ENCODE peak calls at places on chromosomes 7 and 10, in five cellular contexts. One of them, this sample, is unnamed.

GRCh38 chr10:92757720-92758119 is 68.0 kb downstream of the HHEX start:
- DNase-seq in activated T-cell treated with anti-CD3 and anti-CD28 coated beads for 1 hour: no peak
- DNase-seq in GM04503: no peak
- DNase-seq in CD8-positive, alpha-beta memory T cell: no peak
- DNase-seq in mucosa of descending colon: no peak
- DNase-seq in this sample: no peak

GRCh38 chr10:73887038-73888015 is 13.0 kb upstream of the CAMK2G start:
- DNase-seq in CD8-positive, alpha-beta memory T cell: no peak
- DNase-seq in activated T-cell treated with anti-CD3 and anti-CD28 coated beads for 1 hour: no peak
- DNase-seq in GM04503: peak; percentile 79
- DNase-seq in mucosa of descending colon: peak; percentile 59
- DNase-seq in this sample: peak; percentile 83

GRCh38 chr10:43419997-43420368 is 11.0 kb upstream of the HNRNPF start:
- DNase-seq in GM04503: no peak
- DNase-seq in activated T-cell treated with anti-CD3 and anti-CD28 coated beads for 1 hour: no peak
- DNase-seq in CD8-positive, alpha-beta memory T cell: no peak
- DNase-seq in mucosa of descending colon: no peak
- DNase-seq in this sample: no peak

GRCh38 chr7:55539380-55539779 is 32.9 kb downstream of the VOPP1 start:
- DNase-seq in activated T-cell treated with anti-CD3 and anti-CD28 coated beads for 1 hour: no peak
- DNase-seq in CD8-positive, alpha-beta memory T cell: no peak
- DNase-seq in mucosa of descending colon: no peak
- DNase-seq in GM04503: no peak
- DNase-seq in this sample: no peak

GRCh38 chr7:82985144-82985802 is 177.4 kb downstream of the PCLO start:
- DNase-seq in CD8-positive, alpha-beta memory T cell: no peak
- DNase-seq in mucosa of descending colon: no peak
- DNase-seq in GM04503: no peak
- DNase-seq in activated T-cell treated with anti-CD3 and anti-CD28 coated beads for 1 hour: no peak
- DNase-seq in this sample: no peak

GRCh38 chr10:129120441-129120840 is 346.6 kb upstream of the MGMT start:
- DNase-seq in CD8-positive, alpha-beta memory T cell: no peak
- DNase-seq in GM04503: no peak
- DNase-seq in mucosa of descending colon: no peak
- DNase-seq in activated T-cell treated with anti-CD3 and anti-CD28 coated beads for 1 hour: no peak
- DNase-seq in this sample: no peak

GRCh38 chr7:129024125-129024524 is 30.8 kb downstream of the TNPO3 start:
- DNase-seq in mucosa of descending colon: no peak
- DNase-seq in GM04503: no peak
- DNase-seq in activated T-cell treated with anti-CD3 and anti-CD28 coated beads for 1 hour: no peak
- DNase-seq in CD8-positive, alpha-beta memory T cell: no peak
- DNase-seq in this sample: no peak

GRCh38 chr10:36423821-36424248 is 701.6 kb upstream of the ANKRD30A start:
- DNase-seq in CD8-positive, alpha-beta memory T cell: no peak
- DNase-seq in GM04503: no peak
- DNase-seq in mucosa of descending colon: no peak
- DNase-seq in activated T-cell treated with anti-CD3 and anti-CD28 coated beads for 1 hour: no peak
- DNase-seq in this sample: no peak

GRCh38 chr10:60663850-60664249 is 114.4 kb upstream of the CDK1 start:
- DNase-seq in CD8-positive, alpha-beta memory T cell: no peak
- DNase-seq in mucosa of descending colon: no peak
- DNase-seq in GM04503: no peak
- DNase-seq in activated T-cell treated with anti-CD3 and anti-CD28 coated beads for 1 hour: no peak
- DNase-seq in this sample: no peak

This sample was measured in AG04450.